ENCODE peak calls at places on chromosomes 2 and 18, in five cellular contexts. One of them, this sample, is unnamed.

GRCh38 chr2:70702711-70703395 is 65.1 kb downstream of the ADD2 start:
- DNase-seq in NCI-H2029: no peak
- DNase-seq in stimulated activated CD4-positive, alpha-beta T cell treated with anti-CD3 and anti-CD28 coated beads, Interleukin-15, amount 100 ng/mL, for 24 hours: no peak
- DNase-seq in occipital lobe: no peak
- DNase-seq in KBM-7: no peak
- DNase-seq in this sample: no peak

GRCh38 chr18:57797209-57797651 is 5.9 kb downstream of the ATP8B1 start:
- DNase-seq in occipital lobe: no peak
- DNase-seq in stimulated activated CD4-positive, alpha-beta T cell treated with anti-CD3 and anti-CD28 coated beads, Interleukin-15, amount 100 ng/mL, for 24 hours: no peak
- DNase-seq in KBM-7: no peak
- DNase-seq in NCI-H2029: peak
- DNase-seq in this sample: no peak

GRCh38 chr2:27627963-27628766 is 647 bp downstream of the CCDC121 start:
- DNase-seq in stimulated activated CD4-positive, alpha-beta T cell treated with anti-CD3 and anti-CD28 coated beads, Interleukin-15, amount 100 ng/mL, for 24 hours: peak
- DNase-seq in occipital lobe: no peak
- DNase-seq in NCI-H2029: no peak
- DNase-seq in KBM-7: peak
- DNase-seq in this sample: peak

GRCh38 chr2:105569616-105570015 is 170.8 kb upstream of the FHL2 start:
- DNase-seq in occipital lobe: no peak
- DNase-seq in stimulated activated CD4-positive, alpha-beta T cell treated with anti-CD3 and anti-CD28 coated beads, Interleukin-15, amount 100 ng/mL, for 24 hours: no peak
- DNase-seq in KBM-7: no peak
- DNase-seq in NCI-H2029: no peak
- DNase-seq in this sample: no peak

GRCh38 chr2:189798312-189799029 is 14.2 kb downstream of the PMS1 start:
- DNase-seq in NCI-H2029: no peak
- DNase-seq in occipital lobe: no peak
- DNase-seq in stimulated activated CD4-positive, alpha-beta T cell treated with anti-CD3 and anti-CD28 coated beads, Interleukin-15, amount 100 ng/mL, for 24 hours: no peak
- DNase-seq in KBM-7: peak
- DNase-seq in this sample: peak

GRCh38 chr2:73091696-73092095 is 20.2 kb upstream of the SFXN5 start:
- DNase-seq in occipital lobe: no peak
- DNase-seq in stimulated activated CD4-positive, alpha-beta T cell treated with anti-CD3 and anti-CD28 coated beads, Interleukin-15, amount 100 ng/mL, for 24 hours: no peak
- DNase-seq in NCI-H2029: no peak
- DNase-seq in KBM-7: no peak
- DNase-seq in this sample: no peak

GRCh38 chr2:31704561-31705212 is 123.9 kb upstream of the SRD5A2 start:
- DNase-seq in KBM-7: no peak
- DNase-seq in occipital lobe: no peak
- DNase-seq in stimulated activated CD4-positive, alpha-beta T cell treated with anti-CD3 and anti-CD28 coated beads, Interleukin-15, amount 100 ng/mL, for 24 hours: no peak
- DNase-seq in NCI-H2029: no peak
- DNase-seq in this sample: no peak

GRCh38 chr2:85231242-85231805 is 96.5 kb downstream of the TGOLN2 start:
- DNase-seq in KBM-7: no peak
- DNase-seq in occipital lobe: no peak
- DNase-seq in NCI-H2029: no peak
- DNase-seq in stimulated activated CD4-positive, alpha-beta T cell treated with anti-CD3 and anti-CD28 coated beads, Interleukin-15, amount 100 ng/mL, for 24 hours: no peak
- DNase-seq in this sample: no peak

GRCh38 chr2:1930376-1930775 is 186.1 kb upstream of the PXDN start:
- DNase-seq in stimulated activated CD4-positive, alpha-beta T cell treated with anti-CD3 and anti-CD28 coated beads, Interleukin-15, amount 100 ng/mL, for 24 hours: no peak
- DNase-seq in occipital lobe: no peak
- DNase-seq in KBM-7: no peak
- DNase-seq in NCI-H2029: no peak
- DNase-seq in this sample: no peak

GRCh38 chr18:61965306-61965705 is 72.5 kb upstream of the RNF152 start:
- DNase-seq in NCI-H2029: no peak
- DNase-seq in occipital lobe: no peak
- DNase-seq in KBM-7: no peak
- DNase-seq in stimulated activated CD4-positive, alpha-beta T cell treated with anti-CD3 and anti-CD28 coated beads, Interleukin-15, amount 100 ng/mL, for 24 hours: no peak
- DNase-seq in this sample: no peak

GRCh38 chr2:44358498-44358897 is 2.8 kb downstream of the PREPL start:
- DNase-seq in NCI-H2029: peak
- DNase-seq in KBM-7: peak
- DNase-seq in stimulated activated CD4-positive, alpha-beta T cell treated with anti-CD3 and anti-CD28 coated beads, Interleukin-15, amount 100 ng/mL, for 24 hours: peak
- DNase-seq in occipital lobe: no peak
- DNase-seq in this sample: peak

GRCh38 chr2:32622570-32623310 is 5.1 kb upstream of the TTC27 start:
- DNase-seq in stimulated activated CD4-positive, alpha-beta T cell treated with anti-CD3 and anti-CD28 coated beads, Interleukin-15, amount 100 ng/mL, for 24 hours: no peak
- DNase-seq in occipital lobe: no peak
- DNase-seq in KBM-7: no peak
- DNase-seq in NCI-H2029: no peak
- DNase-seq in this sample: no peak

GRCh38 chr18:47490882-47491281 is 239.4 kb upstream of the SKOR2 start:
- DNase-seq in KBM-7: no peak
- DNase-seq in occipital lobe: no peak
- DNase-seq in NCI-H2029: no peak
- DNase-seq in stimulated activated CD4-positive, alpha-beta T cell treated with anti-CD3 and anti-CD28 coated beads, Interleukin-15, amount 100 ng/mL, for 24 hours: no peak
- DNase-seq in this sample: peak

GRCh38 chr18:78859686-78860085 is 119.9 kb upstream of the SALL3 start:
- DNase-seq in stimulated activated CD4-positive, alpha-beta T cell treated with anti-CD3 and anti-CD28 coated beads, Interleukin-15, amount 100 ng/mL, for 24 hours: no peak
- DNase-seq in KBM-7: no peak
- DNase-seq in occipital lobe: no peak
- DNase-seq in NCI-H2029: peak
- DNase-seq in this sample: no peak

GRCh38 chr2:186105016-186105415 is 366.4 kb downstream of the FSIP2 start:
- DNase-seq in KBM-7: no peak
- DNase-seq in stimulated activated CD4-positive, alpha-beta T cell treated with anti-CD3 and anti-CD28 coated beads, Interleukin-15, amount 100 ng/mL, for 24 hours: no peak
- DNase-seq in NCI-H2029: no peak
- DNase-seq in occipital lobe: no peak
- DNase-seq in this sample: no peak

GRCh38 chr2:206939340-206939739 is at the start of gene CPO:
- DNase-seq in stimulated activated CD4-positive, alpha-beta T cell treated with anti-CD3 and anti-CD28 coated beads, Interleukin-15, amount 100 ng/mL, for 24 hours: no peak
- DNase-seq in occipital lobe: no peak
- DNase-seq in KBM-7: no peak
- DNase-seq in NCI-H2029: no peak
- DNase-seq in this sample: no peak

GRCh38 chr2:20490300-20491181 is 43.7 kb downstream of the RHOB start:
- DNase-seq in NCI-H2029: no peak
- DNase-seq in stimulated activated CD4-positive, alpha-beta T cell treated with anti-CD3 and anti-CD28 coated beads, Interleukin-15, amount 100 ng/mL, for 24 hours: no peak
- DNase-seq in KBM-7: no peak
- DNase-seq in occipital lobe: no peak
- DNase-seq in this sample: no peak

GRCh38 chr2:231387904-231388724 is 7.4 kb upstream of the B3GNT7 start:
- DNase-seq in KBM-7: no peak
- DNase-seq in NCI-H2029: no peak
- DNase-seq in stimulated activated CD4-positive, alpha-beta T cell treated with anti-CD3 and anti-CD28 coated beads, Interleukin-15, amount 100 ng/mL, for 24 hours: no peak
- DNase-seq in occipital lobe: peak
- DNase-seq in this sample: peak

GRCh38 chr2:176297067-176297466 is 27.8 kb downstream of the MTX2 start:
- DNase-seq in KBM-7: peak
- DNase-seq in NCI-H2029: no peak
- DNase-seq in occipital lobe: no peak
- DNase-seq in stimulated activated CD4-positive, alpha-beta T cell treated with anti-CD3 and anti-CD28 coated beads, Interleukin-15, amount 100 ng/mL, for 24 hours: no peak
- DNase-seq in this sample: no peak

GRCh38 chr2:286774-287392 is 1.0 kb downstream of the ALKAL2 start:
- DNase-seq in KBM-7: no peak
- DNase-seq in NCI-H2029: no peak
- DNase-seq in stimulated activated CD4-positive, alpha-beta T cell treated with anti-CD3 and anti-CD28 coated beads, Interleukin-15, amount 100 ng/mL, for 24 hours: no peak
- DNase-seq in occipital lobe: no peak
- DNase-seq in this sample: no peak

GRCh38 chr2:128717758-128718710 is 399.4 kb upstream of the HS6ST1 start:
- DNase-seq in NCI-H2029: no peak
- DNase-seq in occipital lobe: no peak
- DNase-seq in stimulated activated CD4-positive, alpha-beta T cell treated with anti-CD3 and anti-CD28 coated beads, Interleukin-15, amount 100 ng/mL, for 24 hours: no peak
- DNase-seq in KBM-7: no peak
- DNase-seq in this sample: no peak

GRCh38 chr2:197705912-197706838 is 1.0 kb downstream of the MARS2 start:
- DNase-seq in KBM-7: no peak
- DNase-seq in occipital lobe: peak
- DNase-seq in stimulated activated CD4-positive, alpha-beta T cell treated with anti-CD3 and anti-CD28 coated beads, Interleukin-15, amount 100 ng/mL, for 24 hours: peak
- DNase-seq in NCI-H2029: no peak
- DNase-seq in this sample: peak

GRCh38 chr18:77911973-77912372 is 662.3 kb downstream of the GALR1 start:
- DNase-seq in occipital lobe: no peak
- DNase-seq in NCI-H2029: no peak
- DNase-seq in stimulated activated CD4-positive, alpha-beta T cell treated with anti-CD3 and anti-CD28 coated beads, Interleukin-15, amount 100 ng/mL, for 24 hours: no peak
- DNase-seq in KBM-7: no peak
- DNase-seq in this sample: no peak

GRCh38 chr18:70374154-70374553 is 85.3 kb downstream of the SOCS6 start:
- DNase-seq in NCI-H2029: no peak
- DNase-seq in occipital lobe: no peak
- DNase-seq in KBM-7: no peak
- DNase-seq in stimulated activated CD4-positive, alpha-beta T cell treated with anti-CD3 and anti-CD28 coated beads, Interleukin-15, amount 100 ng/mL, for 24 hours: no peak
- DNase-seq in this sample: no peak

GRCh38 chr2:152383702-152384101 is 48.7 kb downstream of the FMNL2 start:
- DNase-seq in occipital lobe: no peak
- DNase-seq in NCI-H2029: no peak
- DNase-seq in stimulated activated CD4-positive, alpha-beta T cell treated with anti-CD3 and anti-CD28 coated beads, Interleukin-15, amount 100 ng/mL, for 24 hours: no peak
- DNase-seq in KBM-7: no peak
- DNase-seq in this sample: no peak

GRCh38 chr2:68569604-68570003 is 73.8 kb upstream of the PROKR1 start:
- DNase-seq in stimulated activated CD4-positive, alpha-beta T cell treated with anti-CD3 and anti-CD28 coated beads, Interleukin-15, amount 100 ng/mL, for 24 hours: no peak
- DNase-seq in KBM-7: no peak
- DNase-seq in NCI-H2029: no peak
- DNase-seq in occipital lobe: no peak
- DNase-seq in this sample: peak